ENCODE peak calls at places on chromosomes 13 and 19, in seven cellular contexts. Y is WERI-Rb-1; B is CD8-positive, alpha-beta memory T cell; C is RWPE2; W is pancreas; L is HCT116; P is cardiac muscle cell. H is an unnamed sample. For H3K9me3, the result is how much of the 10 kb centered on the place peaks cover.

GRCh38 chr19:18895038-18895827 is 725 bp downstream of the CERS1 start:
- DNase-seq in Y (peak), B (no peak), C (no peak), W (no peak), L (peak), P (peak), H (no peak)

GRCh38 chr19:15035795-15036311 is 13.4 kb upstream of the CASP14 start:
- DNase-seq in Y (no peak), B (no peak), C (no peak), W (no peak), L (no peak), P (no peak), H (no peak)

GRCh38 chr13:30743319-30744055 is 8.1 kb downstream of the ALOX5AP start:
- DNase-seq in Y (no peak), B (no peak), C (peak), W (no peak), L (peak), P (no peak), H (no peak)

GRCh38 chr13:94716016-94716415 is 3.7 kb upstream of the SOX21 start:
- DNase-seq in Y (no peak), B (no peak), C (no peak), W (no peak), L (no peak), P (no peak), H (no peak)

GRCh38 chr13:98454389-98454881 is 122.5 kb downstream of the STK24 start:
- DNase-seq in Y (no peak), B (no peak), C (no peak), W (no peak), L (no peak), P (peak), H (no peak)

GRCh38 chr19:17089238-17089637 is 13.7 kb downstream of the MYO9B start:
- DNase-seq in Y (no peak), B (no peak), C (no peak), W (no peak), L (no peak), P (no peak), H (no peak)

GRCh38 chr19:49151339-49152217 is 3.6 kb downstream of the HRC start:
- DNase-seq in Y (peak), B (no peak), C (peak), W (peak), L (peak), P (peak), H (no peak)

GRCh38 chr19:1566392-1567115 is 1.6 kb downstream of the MEX3D start:
- DNase-seq in Y (peak), B (no peak), C (no peak), W (peak), L (no peak), P (peak), H (no peak)

GRCh38 chr19:48670699-48671455 is 1.9 kb downstream of the NTN5 start:
- DNase-seq in Y (peak), B (no peak), C (no peak), W (no peak), L (no peak), P (no peak), H (no peak)

GRCh38 chr19:46000497-46001246 is 5.4 kb downstream of the CCDC61 start:
- DNase-seq in Y (no peak), B (peak), C (no peak), W (no peak), L (no peak), P (peak), H (peak)

GRCh38 chr13:103354189-103354588 is 288.0 kb upstream of the SLC10A2 start:
- DNase-seq in Y (no peak), B (no peak), C (no peak), W (no peak), L (no peak), P (no peak), H (no peak)

GRCh38 chr19:44111910-44112463 is 1.2 kb upstream of the ZNF225 start:
- DNase-seq in Y (peak), B (no peak), C (peak), W (no peak), L (no peak), P (peak), H (no peak)

DNA sequence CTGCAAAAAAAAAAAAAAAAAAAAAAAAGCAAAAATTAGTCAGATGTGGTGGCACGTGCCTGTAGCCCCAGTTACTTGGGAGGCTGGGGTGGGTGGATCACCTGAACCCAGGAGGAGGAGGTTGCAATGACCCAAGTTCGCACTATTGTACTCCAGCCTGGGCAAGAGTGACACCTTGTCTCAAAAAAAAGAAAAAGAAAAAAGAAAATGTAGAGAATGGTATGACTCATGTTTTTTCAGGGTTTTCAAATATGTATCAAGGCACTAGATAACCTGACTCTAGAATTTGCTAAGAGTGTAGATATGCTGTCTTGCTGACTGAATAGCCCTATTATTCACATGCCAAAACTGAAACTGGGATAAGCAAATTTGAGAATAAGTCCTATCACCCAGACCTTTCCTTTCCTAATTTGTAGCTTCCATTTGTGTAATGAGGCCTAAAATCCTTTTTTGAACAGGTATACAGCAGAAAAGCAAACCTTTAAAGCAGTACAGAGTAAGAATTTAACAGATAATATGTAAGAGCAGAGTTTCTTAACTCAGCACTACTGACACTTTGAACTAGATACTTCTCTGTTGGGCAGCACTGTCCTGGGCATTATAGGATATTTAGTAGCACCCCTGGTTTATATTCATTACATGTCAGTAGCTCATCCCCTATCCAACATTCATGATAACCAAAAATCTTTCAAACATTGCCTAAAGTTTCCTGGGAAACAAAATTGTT is 108.6 kb downstream of the ELF1 start:
- DNase-seq in Y (no peak), B (no peak), C (no peak), W (no peak), L (no peak), P (no peak), H (no peak)
- H3K9me3 ChIP-seq in Y (under half), B (under half), C (under half), W (under half), L (under half), P (under half), H (under half)

GRCh38 chr19:36819130-36819630 is 19.0 kb downstream of the ZNF790 start:
- DNase-seq in Y (no peak), B (no peak), C (no peak), W (no peak), L (no peak), P (no peak), H (no peak)

DNA sequence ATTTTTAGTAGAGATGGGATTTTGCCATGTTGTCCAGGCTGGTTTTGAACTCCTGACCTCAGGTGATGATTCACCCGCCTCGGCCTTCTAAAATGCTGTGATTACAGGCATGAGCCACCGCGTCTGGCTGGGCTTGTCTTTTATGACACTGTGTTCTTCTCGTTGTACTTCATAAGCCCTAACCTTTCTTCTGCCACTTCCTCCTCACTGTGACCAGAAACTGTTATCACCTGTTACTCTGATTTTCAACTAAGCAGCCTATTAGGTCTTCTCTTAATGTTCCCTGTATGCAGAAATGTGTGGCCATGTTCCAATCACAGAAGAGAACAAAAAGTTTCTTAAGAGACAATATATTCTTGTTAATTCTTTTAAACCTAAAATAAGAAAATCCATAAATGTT is 16.4 kb downstream of the ZNF790 start:
- DNase-seq in Y (no peak), B (no peak), C (no peak), W (no peak), L (no peak), P (no peak), H (no peak)
- H3K9me3 ChIP-seq in Y (under half), B (half or more), C (under half), W (under half), L (under half), P (under half), H (under half)

GRCh38 chr19:57572415-57572947 is 6.2 kb downstream of the ZNF416 start:
- DNase-seq in Y (no peak), B (no peak), C (no peak), W (no peak), L (no peak), P (no peak), H (no peak)

GRCh38 chr19:57578487-57579205 is at the start of gene ZNF416:
- DNase-seq in Y (peak), B (peak), C (peak), W (peak), L (peak), P (peak), H (peak)

GRCh38 chr19:57570707-57571106 is 8.0 kb downstream of the ZNF416 start:
- DNase-seq in Y (no peak), B (no peak), C (no peak), W (no peak), L (no peak), P (no peak), H (no peak)

DNA sequence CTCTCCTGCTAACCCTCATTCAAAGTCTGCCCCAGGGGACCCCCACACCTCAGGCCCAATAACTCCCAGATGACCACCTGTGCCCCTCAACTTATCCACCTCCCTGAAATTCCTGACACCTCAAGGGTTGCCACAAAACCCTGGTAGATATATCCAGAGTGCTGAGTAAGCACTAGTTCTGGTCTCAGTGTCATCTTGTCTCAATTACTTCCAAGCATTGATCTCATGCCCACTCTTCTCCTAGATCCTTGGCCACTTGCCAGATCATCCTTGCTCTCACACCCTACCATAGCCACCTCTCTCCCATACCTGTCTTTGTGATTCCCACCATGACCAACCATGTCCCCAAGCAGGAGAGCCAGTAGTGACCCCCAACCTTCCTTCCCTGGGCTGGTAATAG is 2.0 kb downstream of the ZNF416 start:
- DNase-seq in Y (no peak), B (no peak), C (no peak), W (no peak), L (no peak), P (no peak), H (no peak)
- H3K9me3 ChIP-seq in Y (under half), B (half or more), C (under half), W (under half), L (under half), P (under half), H (under half)

DNA sequence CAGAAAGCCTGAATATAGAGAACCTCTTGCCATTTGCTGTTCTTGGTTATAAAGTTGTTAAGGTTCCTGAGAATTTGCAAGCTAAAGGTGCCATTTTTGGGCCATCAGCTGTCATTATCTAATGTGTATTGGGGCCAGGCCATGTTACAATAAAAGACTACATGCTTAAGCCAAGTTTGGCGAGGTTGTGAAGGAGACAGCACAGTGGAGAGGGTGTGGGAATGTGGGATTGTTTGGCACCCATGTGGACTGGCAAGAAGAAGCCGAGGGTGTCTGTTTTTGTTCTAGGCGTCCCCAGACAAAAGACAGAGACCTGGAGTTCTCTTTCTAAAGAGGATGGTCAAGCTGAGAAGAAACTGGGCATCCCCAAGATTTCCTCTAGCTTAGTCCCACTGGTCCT is 64.7 kb downstream of the ZNF44 start:
- DNase-seq in Y (no peak), B (no peak), C (no peak), W (no peak), L (no peak), P (no peak), H (no peak)
- H3K9me3 ChIP-seq in Y (under half), B (under half), C (under half), W (under half), L (under half), P (under half), H (under half)

GRCh38 chr19:24053601-24054000 is 33.4 kb upstream of the ZNF254 start:
- DNase-seq in Y (no peak), B (no peak), C (no peak), W (no peak), L (no peak), P (no peak), H (no peak)
- H3K9me3 ChIP-seq in Y (under half), B (under half), C (under half), W (under half), L (under half), P (under half), H (under half)

GRCh38 chr19:51931921-51932320 is 4.6 kb downstream of the ZNF613 start:
- DNase-seq in Y (no peak), B (no peak), C (no peak), W (no peak), L (no peak), P (no peak), H (no peak)
- H3K9me3 ChIP-seq in Y (under half), B (under half), C (under half), W (under half), L (under half), P (under half), H (under half)

GRCh38 chr13:110217811-110218210 is 89.1 kb downstream of the COL4A1 start:
- DNase-seq in Y (no peak), B (no peak), C (no peak), W (no peak), L (no peak), P (no peak), H (no peak)
- H3K9me3 ChIP-seq in Y (under half), B (under half), C (under half), W (under half), L (under half), P (under half), H (under half)